ENCODE peak calls at places on chromosomes 16 and 17, in eight cellular contexts. J, P, I, D, L, V, A and R are unnamed samples.

GRCh38 chr16:4477966-4478365 is 1.8 kb downstream of the HMOX2 start:
- DNase-seq in J (no peak), P (no peak), I (no peak), D (no peak), L (no peak), V (no peak), A (peak; percentile 66), R (peak; percentile 78)

GRCh38 chr16:27450836-27451341 is 48.9 kb downstream of the IL21R start:
- DNase-seq in J (no peak), P (peak; percentile 66), I (peak; percentile 71), D (no peak), L (no peak), V (no peak), A (peak; percentile 19), R (peak; percentile 48)

GRCh38 chr16:72202014-72202413 is 30.1 kb upstream of the PMFBP1 start:
- DNase-seq in J (no peak), P (no peak), I (no peak), D (no peak), L (no peak), V (no peak), A (no peak), R (peak; percentile 34)

GRCh38 chr17:61689610-61690180 is 98.7 kb upstream of the NACA2 start:
- DNase-seq in J (no peak), P (no peak), I (no peak), D (no peak), L (no peak), V (no peak), A (peak; percentile 29), R (peak; percentile 5)

GRCh38 chr17:58785097-58785496 is 29.4 kb downstream of the PPM1E start:
- DNase-seq in J (no peak), P (no peak), I (no peak), D (no peak), L (no peak), V (no peak), A (no peak), R (no peak)

GRCh38 chr16:55812951-55813350 is 19.9 kb downstream of the CES1 start:
- DNase-seq in J (no peak), P (no peak), I (peak; percentile 10), D (no peak), L (no peak), V (no peak), A (no peak), R (no peak)

GRCh38 chr16:12340151-12340733 is 363.7 kb downstream of the SNX29 start:
- DNase-seq in J (no peak), P (no peak), I (peak; percentile 69), D (peak; percentile 83), L (peak; percentile 31), V (no peak), A (peak; percentile 37), R (peak; percentile 85)

GRCh38 chr17:38748329-38749221 is at the start of gene PCGF2:
- DNase-seq in J (no peak), P (no peak), I (peak; percentile 90), D (peak; percentile 79), L (peak; percentile 82), V (no peak), A (peak; percentile 92), R (peak; percentile 92)

GRCh38 chr17:57174591-57174990 is 81.7 kb upstream of the MSI2 start:
- DNase-seq in J (no peak), P (no peak), I (no peak), D (no peak), L (no peak), V (no peak), A (no peak), R (no peak)

GRCh38 chr17:28940675-28941074 is 10.6 kb downstream of the PHF12 start:
- DNase-seq in J (no peak), P (no peak), I (no peak), D (no peak), L (no peak), V (no peak), A (no peak), R (no peak)

GRCh38 chr16:55630774-55631173 is 25.0 kb upstream of the SLC6A2 start:
- DNase-seq in J (no peak), P (no peak), I (no peak), D (no peak), L (no peak), V (no peak), A (no peak), R (no peak)

GRCh38 chr17:75390982-75391381 is 14.5 kb downstream of the GRB2 start:
- DNase-seq in J (no peak), P (no peak), I (no peak), D (peak; percentile 39), L (no peak), V (no peak), A (peak; percentile 18), R (peak; percentile 73)

GRCh38 chr17:57548421-57549385 is 196.4 kb downstream of the CCDC182 start:
- DNase-seq in J (no peak), P (no peak), I (no peak), D (no peak), L (no peak), V (no peak), A (peak; percentile 35), R (no peak)

GRCh38 chr17:76909971-76910760 is 42.0 kb downstream of the MGAT5B start:
- DNase-seq in J (peak; percentile 14), P (no peak), I (no peak), D (peak; percentile 78), L (peak; percentile 80), V (peak; percentile 21), A (peak; percentile 57), R (peak; percentile 52)

GRCh38 chr17:38620551-38621277 is 15.0 kb upstream of the SRCIN1 start:
- DNase-seq in J (no peak), P (no peak), I (peak; percentile 15), D (peak; percentile 2), L (no peak), V (no peak), A (no peak), R (no peak)

GRCh38 chr17:20156196-20157077 is 147.3 kb downstream of the SPECC1 start:
- DNase-seq in J (no peak), P (peak; percentile 9), I (peak; percentile 77), D (peak; percentile 56), L (peak; percentile 42), V (no peak), A (peak; percentile 28), R (peak; percentile 47)

GRCh38 chr17:74599531-74599939 is 7.5 kb upstream of the CD300LD start:
- DNase-seq in J (no peak), P (no peak), I (peak; percentile 41), D (no peak), L (no peak), V (no peak), A (no peak), R (no peak)

GRCh38 chr17:65851965-65852736 is 290.7 kb upstream of the AXIN2 start:
- DNase-seq in J (no peak), P (no peak), I (no peak), D (no peak), L (no peak), V (no peak), A (no peak), R (no peak)

GRCh38 chr16:1535391-1536291 is 2.2 kb downstream of the TMEM204 start:
- DNase-seq in J (peak; percentile 44), P (no peak), I (no peak), D (no peak), L (no peak), V (no peak), A (no peak), R (peak; percentile 24)

GRCh38 chr16:57536306-57537193 is at the start of gene CCDC102A:
- DNase-seq in J (peak; percentile 40), P (peak; percentile 76), I (no peak), D (peak; percentile 75), L (no peak), V (peak; percentile 31), A (no peak), R (peak; percentile 60)

GRCh38 chr17:35088647-35088910 is 25.1 kb upstream of the RFFL start:
- DNase-seq in J (no peak), P (no peak), I (peak; percentile 81), D (no peak), L (no peak), V (no peak), A (no peak), R (no peak)

GRCh38 chr16:20740007-20740883 is 1.4 kb downstream of the THUMPD1 start:
- DNase-seq in J (no peak), P (no peak), I (no peak), D (peak; percentile 12), L (no peak), V (no peak), A (peak; percentile 10), R (peak; percentile 38)

GRCh38 chr17:50181155-50181554 is 15.3 kb downstream of the SGCA start:
- DNase-seq in J (no peak), P (no peak), I (no peak), D (no peak), L (no peak), V (no peak), A (no peak), R (no peak)

GRCh38 chr16:66751135-66751991 is at the start of gene DYNC1LI2:
- DNase-seq in J (peak; percentile 84), P (peak; percentile 79), I (peak; percentile 84), D (peak; percentile 98), L (peak; percentile 79), V (peak; percentile 75), A (peak; percentile 71), R (peak; percentile 92)

GRCh38 chr16:4091638-4092037 is 24.6 kb downstream of the ADCY9 start:
- DNase-seq in J (no peak), P (no peak), I (no peak), D (no peak), L (no peak), V (no peak), A (no peak), R (no peak)

GRCh38 chr16:3578610-3579551 is 1.7 kb upstream of the NLRC3 start:
- DNase-seq in J (peak; percentile 43), P (peak; percentile 53), I (peak; percentile 86), D (no peak), L (no peak), V (peak; percentile 45), A (no peak), R (no peak)

GRCh38 chr17:74245145-74245817 is 28.8 kb upstream of the DNAI2 start:
- DNase-seq in J (no peak), P (no peak), I (no peak), D (peak; percentile 29), L (no peak), V (no peak), A (no peak), R (no peak)

GRCh38 chr17:63675607-63676539 is 24.1 kb downstream of the LIMD2 start:
- DNase-seq in J (no peak), P (no peak), I (peak; percentile 89), D (peak; percentile 84), L (no peak), V (no peak), A (peak; percentile 94), R (peak; percentile 84)

GRCh38 chr17:77345260-77345910 is 204.6 kb downstream of the SEC14L1 start:
- DNase-seq in J (no peak), P (no peak), I (no peak), D (no peak), L (no peak), V (no peak), A (no peak), R (peak; percentile 30)

GRCh38 chr16:30488764-30489595 is 16.4 kb downstream of the ITGAL start:
- DNase-seq in J (no peak), P (no peak), I (no peak), D (peak; percentile 6), L (peak; percentile 13), V (no peak), A (no peak), R (no peak)

GRCh38 chr17:7656958-7657715 is 6.4 kb downstream of the ATP1B2 start:
- DNase-seq in J (no peak), P (no peak), I (no peak), D (no peak), L (no peak), V (no peak), A (peak; percentile 18), R (no peak)

GRCh38 chr17:38465420-38466345 is 37.4 kb downstream of the ARHGAP23 start:
- DNase-seq in J (no peak), P (no peak), I (no peak), D (peak; percentile 89), L (no peak), V (no peak), A (peak; percentile 45), R (peak; percentile 96)

GRCh38 chr16:2475413-2476344 is 752 bp downstream of the TBC1D24 start:
- DNase-seq in J (no peak), P (no peak), I (no peak), D (no peak), L (no peak), V (no peak), A (no peak), R (peak; percentile 33)

GRCh38 chr16:56615353-56615752 is 7.0 kb downstream of the MT2A start:
- DNase-seq in J (no peak), P (no peak), I (no peak), D (no peak), L (no peak), V (no peak), A (peak; percentile 37), R (peak; percentile 72)